ENCODE peak calls at places on chromosomes 4 and X, in seven cellular contexts. C is neuronal stem cell; D is CD8-positive, alpha-beta memory T cell; K is mesenchymal stem cell; A is colonic mucosa; L is CD4-positive, CD25-positive, alpha-beta regulatory T cell; I is naive thymus-derived CD4-positive, alpha-beta T cell. R is an unnamed sample.

GRCh38 chrX:118189628-118190027 is 73.0 kb upstream of the KLHL13 start:
- DNase-seq in I (no peak), L (no peak), C (no peak), D (no peak), A (no peak), K (no peak), R (no peak)

GRCh38 chrX:37320541-37321203 is 28.5 kb upstream of the PRRG1 start:
- DNase-seq in K (no peak), I (no peak), C (no peak), D (no peak), L (no peak), A (no peak), R (no peak)

GRCh38 chr4:184328022-184328736 is 110.5 kb upstream of the ENPP6 start:
- DNase-seq in L (no peak), I (no peak), K (no peak), C (no peak), A (peak; percentile 12), D (no peak), R (no peak)

GRCh38 chr4:29566371-29566770 is 1153.8 kb upstream of the PCDH7 start:
- DNase-seq in D (no peak), A (no peak), L (no peak), K (no peak), C (no peak), I (no peak), R (no peak)

GRCh38 chr4:120844528-120844921 is 78.0 kb downstream of the PRDM5 start:
- DNase-seq in L (no peak), D (no peak), I (no peak), A (no peak), C (no peak), K (no peak), R (no peak)

GRCh38 chrX:17748684-17749083 is 11.4 kb downstream of the SCML1 start:
- DNase-seq in K (no peak), C (no peak), L (no peak), D (no peak), I (no peak), A (no peak), R (no peak)

GRCh38 chr4:143531773-143532491 is 18.4 kb downstream of the SMARCA5 start:
- DNase-seq in C (no peak), D (no peak), L (no peak), I (no peak), K (no peak), A (no peak), R (no peak)

GRCh38 chr4:190015538-190016368 is 11.3 kb downstream of the FRG2 start:
- DNase-seq in L (no peak), A (no peak), K (no peak), D (no peak), C (no peak), I (no peak), R (no peak)

GRCh38 chr4:122423246-122423645 is 33.3 kb downstream of the IL2 start:
- DNase-seq in A (no peak), D (no peak), C (no peak), K (no peak), L (no peak), I (no peak), R (no peak)

GRCh38 chr4:126738926-126739325 is 893.8 kb upstream of the INTU start:
- DNase-seq in C (no peak), D (no peak), I (no peak), A (no peak), K (no peak), L (no peak), R (no peak)

GRCh38 chr4:124907881-124908280 is 195.3 kb upstream of the ANKRD50 start:
- DNase-seq in A (no peak), C (no peak), L (no peak), D (no peak), I (no peak), K (no peak), R (no peak)

GRCh38 chr4:133812954-133813353 is 388.6 kb downstream of the PABPC4L start:
- DNase-seq in C (no peak), K (no peak), D (no peak), L (no peak), A (no peak), I (no peak), R (no peak)

GRCh38 chrX:24085133-24085532 is 30.4 kb downstream of the EIF2S3 start:
- DNase-seq in L (no peak), A (no peak), C (no peak), K (no peak), D (no peak), I (no peak), R (no peak)

GRCh38 chr4:102429553-102429952 is 71.6 kb upstream of the NFKB1 start:
- DNase-seq in C (no peak), D (no peak), L (no peak), K (peak; percentile 68), A (no peak), I (no peak), R (no peak)

GRCh38 chrX:130091976-130092522 is 18.2 kb downstream of the ELF4 start:
- DNase-seq in K (no peak), C (no peak), A (peak; percentile 75), I (peak; percentile 88), D (peak; percentile 72), L (peak; percentile 74), R (peak; percentile 80)

GRCh38 chrX:102341867-102342266 is 94.9 kb downstream of the NXF2 start:
- DNase-seq in A (no peak), D (no peak), I (no peak), K (no peak), L (no peak), C (no peak), R (no peak)

GRCh38 chr4:103197765-103198110 is 405 bp downstream of the CENPE start:
- DNase-seq in L (no peak), K (no peak), A (no peak), I (peak; percentile 1), D (no peak), C (no peak), R (no peak)

GRCh38 chrX:134776844-134777370 is 118.6 kb upstream of the PLAC1 start:
- DNase-seq in C (no peak), D (no peak), A (no peak), K (no peak), L (no peak), I (no peak), R (no peak)

GRCh38 chrX:48107717-48108116 is 22.7 kb upstream of the SPACA5B start:
- DNase-seq in I (no peak), D (no peak), A (no peak), C (no peak), L (no peak), K (no peak), R (no peak)

GRCh38 chr4:15659768-15660394 is 4.7 kb upstream of the FBXL5 start:
- DNase-seq in C (no peak), D (no peak), I (no peak), K (peak; percentile 87), L (no peak), A (no peak), R (no peak)

GRCh38 chr4:76035146-76035545 is 724 bp downstream of the CXCL11 start:
- DNase-seq in C (no peak), A (no peak), L (no peak), D (no peak), K (no peak), I (no peak), R (no peak)

GRCh38 chrX:99887918-99888317 is 522.2 kb downstream of the PCDH19 start:
- DNase-seq in A (no peak), D (no peak), K (no peak), C (no peak), L (no peak), I (no peak), R (no peak)
- H3K27ac ChIP-seq in A (no peak overlapping the region), D (no peak overlapping the region), K (no peak overlapping the region), C (no peak overlapping the region), L (no peak overlapping the region), I (no peak overlapping the region), R (no peak overlapping the region)

GRCh38 chrX:40097492-40098263 is at the start of gene BCOR:
- DNase-seq in I (peak; percentile 77), D (peak; percentile 60), A (peak; percentile 81), L (peak; percentile 57), C (no peak), K (peak; percentile 78), R (peak; percentile 91)
- H3K27me3 ChIP-seq in I (no peaks in the 10 kb centered on the region), D (no peaks in the 10 kb centered on the region), A (peaks cover 36% of the 10 kb centered on the region), L (no peaks in the 10 kb centered on the region), C (no peaks in the 10 kb centered on the region), K (peaks cover 51% of the 10 kb centered on the region), R (no peaks in the 10 kb centered on the region)

DNA sequence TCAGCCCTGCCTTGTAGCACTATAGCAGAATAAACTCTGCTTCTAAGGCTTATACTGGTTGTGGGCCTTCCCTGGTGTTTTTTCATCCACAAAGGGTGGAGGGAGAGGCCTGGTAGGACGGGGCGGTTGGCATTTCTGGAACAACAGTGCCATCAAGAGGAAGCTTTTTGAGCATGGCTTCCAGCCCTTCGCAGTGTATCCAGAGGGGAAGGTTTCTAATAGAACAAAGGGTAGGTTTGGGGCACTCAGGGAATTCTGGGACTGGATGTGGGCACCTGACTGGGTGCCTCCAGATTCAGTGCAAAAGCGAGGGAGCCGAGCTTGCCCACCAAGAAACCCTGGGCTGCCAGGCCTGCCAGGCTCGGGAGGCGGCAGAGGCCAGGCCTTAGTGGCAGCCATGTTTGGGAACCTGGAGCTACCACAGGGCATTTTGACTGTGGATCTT is 229.6 kb upstream of the AGTR2 start:
- DNase-seq in L (no peak), K (peak; percentile 1), C (peak; percentile 5), A (peak; percentile 88), D (no peak), I (peak; percentile 77), R (no peak)
- H3K4me3 ChIP-seq in L (no peak overlapping the region), K (no peak overlapping the region), C (peak overlapping the region; percentile 27), A (no peak overlapping the region), D (no peak overlapping the region), I (no peak overlapping the region), R (no peak overlapping the region)

GRCh38 chrX:71543316-71543715 is 10.4 kb downstream of the OGT start:
- DNase-seq in L (no peak), D (no peak), K (peak; percentile 74), I (no peak), C (no peak), A (no peak), R (no peak)

GRCh38 chrX:71541546-71542022 is 8.7 kb downstream of the OGT start:
- DNase-seq in I (no peak), A (no peak), D (no peak), L (no peak), K (peak; percentile 84), C (no peak), R (no peak)

GRCh38 chrX:71542411-71542810 is 9.5 kb downstream of the OGT start:
- DNase-seq in K (peak; percentile 43), C (no peak), D (no peak), L (no peak), A (no peak), I (no peak), R (no peak)

GRCh38 chrX:71542825-71543224 is 9.9 kb downstream of the OGT start:
- DNase-seq in A (no peak), K (no peak), L (no peak), I (no peak), D (no peak), C (no peak), R (no peak)

DNA sequence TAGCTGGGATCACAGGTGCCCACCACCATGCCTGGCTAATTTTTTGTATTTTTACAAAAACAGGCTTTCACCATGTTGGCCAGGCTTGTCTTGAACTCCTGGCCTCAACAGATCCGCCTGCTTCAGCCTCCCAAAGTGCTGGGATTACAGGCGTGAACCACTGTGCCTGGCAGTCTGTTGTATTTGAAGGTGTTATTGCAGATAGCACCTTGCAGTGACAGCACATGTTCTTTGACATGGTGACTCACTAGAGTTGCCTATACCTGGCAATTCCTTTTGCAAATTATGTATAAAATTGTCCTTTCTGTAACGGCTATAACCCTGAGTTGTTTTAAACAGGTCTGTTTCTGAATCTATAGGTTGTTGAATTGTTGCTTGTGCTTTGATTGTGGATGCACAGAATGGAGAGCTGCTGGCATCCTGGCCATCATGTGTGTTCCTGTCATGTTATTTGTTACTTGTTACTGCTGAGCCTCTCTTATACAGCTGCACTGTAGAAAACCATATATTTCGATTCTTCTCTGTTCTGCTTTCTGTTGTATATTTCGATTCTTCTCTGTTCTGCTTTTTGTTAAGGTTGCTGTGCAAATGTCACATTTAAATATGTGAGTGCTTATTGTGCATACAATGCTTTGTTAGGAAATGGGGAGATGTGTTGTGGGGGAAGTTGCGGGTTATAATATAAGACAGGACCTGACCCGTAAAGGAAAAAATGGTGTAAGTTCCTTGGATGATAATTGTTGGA is 8.1 kb downstream of the OGT start:
- DNase-seq in D (no peak), I (no peak), A (no peak), L (no peak), K (no peak), C (no peak), R (no peak)
- H3K27ac ChIP-seq in D (no peak overlapping the region), I (peak overlapping the region; percentile 46), A (no peak overlapping the region), L (peak overlapping the region; percentile 55), K (peak overlapping the region; percentile 12), C (no peak overlapping the region), R (no peak overlapping the region)